ENCODE peak calls at places on chromosomes 12 and 14, in six cellular contexts. M is effector memory CD8-positive, alpha-beta T cell; A is NCI-H1930; T is GM04504; O is AG09309; E is ureter. L is an unnamed sample.

GRCh38 chr12:113299619-113300237 is 35.2 kb downstream of the SLC8B1 start:
- DNase-seq in A (no peak), E (peak; percentile 68), M (no peak), T (peak; percentile 65), O (peak; percentile 43), L (no peak)

GRCh38 chr12:82880442-82880901 is 193.8 kb downstream of the TMTC2 start:
- DNase-seq in O (no peak), A (no peak), M (no peak), T (no peak), E (no peak), L (peak; percentile 39)

GRCh38 chr14:96126339-96126770 is 78.3 kb upstream of the BDKRB2 start:
- DNase-seq in T (no peak), M (no peak), E (no peak), A (no peak), O (no peak), L (no peak)

GRCh38 chr14:68677476-68677875 is 115.4 kb downstream of the ZFP36L1 start:
- DNase-seq in M (no peak), O (no peak), A (no peak), T (no peak), E (no peak), L (no peak)

GRCh38 chr12:124549629-124550028 is 17.8 kb downstream of the NCOR2 start:
- DNase-seq in T (no peak), M (no peak), O (no peak), A (no peak), E (no peak), L (peak; percentile 39)

GRCh38 chr12:119179335-119180021 is 747 bp downstream of the HSPB8 start:
- DNase-seq in E (peak; percentile 53), O (no peak), T (peak; percentile 38), M (no peak), A (no peak), L (peak; percentile 35)

GRCh38 chr12:58566599-58566998 is 353.7 kb downstream of the LRIG3 start:
- DNase-seq in A (no peak), O (peak; percentile 77), M (no peak), T (peak; percentile 80), E (no peak), L (no peak)

GRCh38 chr12:66713984-66714383 is 35.1 kb upstream of the GRIP1 start:
- DNase-seq in A (no peak), E (no peak), M (no peak), O (no peak), T (no peak), L (no peak)

GRCh38 chr12:109247831-109248654 is 61.0 kb downstream of the FOXN4 start:
- DNase-seq in O (no peak), A (no peak), M (no peak), E (no peak), T (no peak), L (no peak)

GRCh38 chr12:48910196-48910595 is 15.1 kb downstream of the FKBP11 start:
- DNase-seq in T (no peak), O (no peak), E (no peak), A (no peak), M (no peak), L (no peak)

GRCh38 chr12:107318554-107318803 is 225.1 kb upstream of the CRY1 start:
- DNase-seq in A (no peak), E (no peak), O (no peak), M (no peak), T (no peak), L (no peak)

GRCh38 chr12:18296201-18296908 is 35.0 kb downstream of the PIK3C2G start:
- DNase-seq in E (no peak), A (no peak), M (no peak), T (no peak), O (no peak), L (no peak)

GRCh38 chr12:9760699-9761406 is at the start of gene CD69:
- DNase-seq in E (peak; percentile 51), O (no peak), A (no peak), M (peak; percentile 84), T (no peak), L (peak; percentile 50)

GRCh38 chr12:76303365-76303764 is 44.9 kb downstream of the BBS10 start:
- DNase-seq in A (no peak), E (no peak), M (no peak), T (no peak), O (no peak), L (no peak)

GRCh38 chr12:54028324-54029201 is at the start of gene HOXC6:
- DNase-seq in E (no peak), O (no peak), T (no peak), M (no peak), A (no peak), L (no peak)

GRCh38 chr12:19409376-19409775 is 29.9 kb upstream of the AEBP2 start:
- DNase-seq in A (no peak), O (no peak), M (no peak), E (no peak), T (no peak), L (peak; percentile 77)